ENCODE peak calls at places on chromosomes 13 and 19, in seven cellular contexts. A is Calu3, T is WTC11, F is mesothelial cell of epicardium, W is Caco-2, U is fibroblast of pulmonary artery, Q is foreskin fibroblast. D is an unnamed sample.

GRCh38 chr13:82661126-82661525 is 1221.1 kb downstream of the SLITRK1 start:
- DNase-seq in A (no peak), T (no peak), F (no peak), W (no peak), U (no peak), Q (no peak), D (no peak)

GRCh38 chr19:2477732-2478191 is 1.8 kb downstream of the GADD45B start:
- DNase-seq in A (no peak), T (no peak), F (no peak), W (no peak), U (peak), Q (no peak), D (peak)

GRCh38 chr19:7541481-7541824 is 5.9 kb downstream of the PNPLA6 start:
- DNase-seq in A (no peak), T (no peak), F (no peak), W (no peak), U (no peak), Q (no peak), D (no peak)

GRCh38 chr19:8305798-8306197 is 2.4 kb downstream of the CD320 start:
- DNase-seq in A (no peak), T (peak), F (peak), W (peak), U (no peak), Q (no peak), D (peak)

GRCh38 chr13:94305463-94305862 is 174.0 kb downstream of the DCT start:
- DNase-seq in A (no peak), T (no peak), F (no peak), W (no peak), U (peak), Q (peak), D (no peak)

GRCh38 chr13:41751277-41751676 is 209.6 kb downstream of the VWA8 start:
- DNase-seq in A (no peak), T (no peak), F (no peak), W (no peak), U (peak), Q (peak), D (no peak)

GRCh38 chr19:16265890-16266585 is 58.6 kb upstream of the KLF2 start:
- DNase-seq in A (no peak), T (no peak), F (no peak), W (no peak), U (no peak), Q (no peak), D (no peak)

GRCh38 chr19:53768401-53768800 is 55.7 kb downstream of the NLRP12 start:
- DNase-seq in A (no peak), T (no peak), F (no peak), W (no peak), U (no peak), Q (no peak), D (no peak)

GRCh38 chr19:49845433-49845832 is 5.5 kb upstream of the PTOV1 start:
- DNase-seq in A (no peak), T (no peak), F (no peak), W (no peak), U (no peak), Q (no peak), D (no peak)

GRCh38 chr13:113203507-113204377 is 4.7 kb downstream of the PCID2 start:
- DNase-seq in A (no peak), T (no peak), F (no peak), W (no peak), U (no peak), Q (no peak), D (no peak)

GRCh38 chr19:35346193-35347052 is 1.3 kb upstream of the FFAR1 start:
- DNase-seq in A (no peak), T (no peak), F (peak), W (peak), U (no peak), Q (no peak), D (peak)

GRCh38 chr19:3479819-3480215 is 508 bp downstream of the SMIM24 start:
- DNase-seq in A (no peak), T (peak), F (no peak), W (no peak), U (no peak), Q (no peak), D (peak)

GRCh38 chr19:10603084-10603872 is 16.2 kb upstream of the AP1M2 start:
- DNase-seq in A (no peak), T (peak), F (peak), W (no peak), U (no peak), Q (no peak), D (peak)

GRCh38 chr19:2624537-2625091 is 77.9 kb downstream of the GNG7 start:
- DNase-seq in A (no peak), T (peak), F (no peak), W (peak), U (no peak), Q (no peak), D (no peak)

GRCh38 chr13:49530452-49530851 is 34.7 kb downstream of the PHF11 start:
- DNase-seq in A (no peak), T (no peak), F (no peak), W (no peak), U (no peak), Q (no peak), D (no peak)

GRCh38 chr19:44884566-44884965 is 6.5 kb upstream of the TOMM40 start:
- DNase-seq in A (no peak), T (no peak), F (no peak), W (no peak), U (no peak), Q (no peak), D (no peak)

GRCh38 chr19:3855321-3855720 is 13.5 kb downstream of the ZFR2 start:
- DNase-seq in A (peak), T (no peak), F (no peak), W (no peak), U (no peak), Q (no peak), D (peak)

GRCh38 chr13:27960362-27961226 is 8.5 kb downstream of the CDX2 start:
- DNase-seq in A (peak), T (peak), F (no peak), W (peak), U (peak), Q (no peak), D (peak)
- TF ChIP-seq CTCF in A (peak), T (peak), F (peak), W (peak), U (peak), Q (no peak), D (peak)

DNA sequence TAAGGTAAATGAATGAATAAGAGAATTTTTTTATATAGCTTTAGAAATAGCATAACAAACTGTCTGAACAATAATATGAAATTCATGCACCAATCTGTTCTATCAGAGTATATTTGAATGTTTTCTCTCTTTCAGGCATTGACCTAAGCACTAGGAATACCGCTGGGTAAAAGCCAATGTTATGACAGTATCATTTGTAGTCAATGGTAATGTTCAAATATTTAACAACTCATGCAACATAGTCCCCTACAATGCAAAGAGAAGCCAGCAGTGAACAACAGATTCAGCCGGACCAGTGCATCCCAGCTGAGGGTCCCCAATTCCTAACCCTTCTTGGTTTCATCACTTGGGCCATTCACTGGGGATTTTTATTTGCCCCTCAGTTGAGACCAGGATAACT is 52.6 kb upstream of the MYCBP2 start:
- DNase-seq in A (no peak), T (no peak), F (no peak), W (no peak), U (no peak), Q (no peak), D (no peak)
- TF ChIP-seq CTCF in A (no peak), T (no peak), F (no peak), W (no peak), U (no peak), Q (no peak), D (no peak)

GRCh38 chr13:71677114-71677513 is 189.9 kb downstream of the DACH1 start:
- DNase-seq in A (no peak), T (no peak), F (no peak), W (no peak), U (no peak), Q (no peak), D (no peak)

GRCh38 chr13:71674776-71675352 is 192.1 kb downstream of the DACH1 start:
- DNase-seq in A (no peak), T (peak), F (no peak), W (no peak), U (no peak), Q (no peak), D (no peak)

DNA sequence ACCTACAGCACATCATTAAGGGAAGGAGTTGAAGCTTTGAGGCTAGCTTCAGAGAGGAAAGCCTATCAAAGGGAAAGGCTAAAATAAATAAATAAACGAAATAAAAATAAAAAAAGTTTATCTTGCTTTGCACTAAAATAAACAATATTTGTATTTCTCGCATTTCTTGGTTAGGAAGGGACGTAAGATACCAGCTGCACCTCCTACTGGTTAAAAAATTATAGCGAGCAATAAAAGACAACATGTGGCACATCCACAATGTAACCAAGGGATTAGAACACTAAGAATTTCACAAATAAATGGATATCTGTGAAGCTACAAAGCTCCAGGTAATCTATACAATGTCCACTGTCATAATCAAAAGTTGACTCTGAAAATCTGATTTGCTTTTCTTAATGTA is 194.5 kb downstream of the DACH1 start:
- DNase-seq in A (no peak), T (no peak), F (no peak), W (no peak), U (peak), Q (no peak), D (no peak)
- TF ChIP-seq CTCF in A (no peak), T (no peak), F (no peak), W (peak), U (peak), Q (no peak), D (no peak)

GRCh38 chr13:62092949-62093348 is 677.3 kb upstream of the PCDH20 start:
- DNase-seq in A (no peak), T (no peak), F (no peak), W (no peak), U (no peak), Q (no peak), D (no peak)

GRCh38 chr13:62093984-62094383 is 678.3 kb upstream of the PCDH20 start:
- DNase-seq in A (no peak), T (no peak), F (no peak), W (no peak), U (no peak), Q (no peak), D (no peak)

GRCh38 chr13:62092536-62092935 is 676.9 kb upstream of the PCDH20 start:
- DNase-seq in A (no peak), T (no peak), F (no peak), W (no peak), U (no peak), Q (no peak), D (no peak)

GRCh38 chr13:62096652-62097051 is 681.0 kb upstream of the PCDH20 start:
- DNase-seq in A (no peak), T (no peak), F (no peak), W (no peak), U (no peak), Q (no peak), D (no peak)

DNA sequence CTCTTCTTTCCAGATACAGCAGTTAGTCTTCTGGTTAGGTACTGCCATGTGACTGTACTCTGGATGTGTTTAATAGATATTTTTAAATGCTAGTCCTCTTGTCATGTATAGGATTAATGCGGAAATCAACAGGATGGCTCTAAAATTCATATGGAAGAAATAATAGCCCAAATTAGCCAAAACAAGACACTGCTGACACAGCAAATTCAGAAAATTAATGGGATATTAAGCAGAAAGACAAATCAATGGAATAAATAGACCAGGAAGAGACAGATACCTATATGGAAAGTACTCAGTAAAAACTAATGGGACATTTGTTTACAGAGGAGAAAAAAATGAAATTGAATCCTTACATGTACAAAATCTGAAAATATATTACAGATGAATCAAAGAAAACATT is 679.3 kb upstream of the PCDH20 start:
- DNase-seq in A (no peak), T (no peak), F (no peak), W (no peak), U (no peak), Q (no peak), D (no peak)
- TF ChIP-seq CTCF in A (no peak), T (no peak), F (no peak), W (no peak), U (no peak), Q (no peak), D (no peak)

GRCh38 chr13:68696907-68697306 is 1410.7 kb upstream of the ATXN8OS start:
- DNase-seq in A (no peak), T (no peak), F (no peak), W (no peak), U (no peak), Q (no peak), D (no peak)

GRCh38 chr13:68692049-68692448 is 1415.6 kb upstream of the ATXN8OS start:
- DNase-seq in A (no peak), T (no peak), F (no peak), W (no peak), U (no peak), Q (no peak), D (no peak)

GRCh38 chr13:68697551-68697950 is 1410.1 kb upstream of the ATXN8OS start:
- DNase-seq in A (no peak), T (no peak), F (no peak), W (no peak), U (no peak), Q (no peak), D (no peak)
- TF ChIP-seq CTCF in A (no peak), T (no peak), F (no peak), W (no peak), U (no peak), Q (no peak), D (no peak)

DNA sequence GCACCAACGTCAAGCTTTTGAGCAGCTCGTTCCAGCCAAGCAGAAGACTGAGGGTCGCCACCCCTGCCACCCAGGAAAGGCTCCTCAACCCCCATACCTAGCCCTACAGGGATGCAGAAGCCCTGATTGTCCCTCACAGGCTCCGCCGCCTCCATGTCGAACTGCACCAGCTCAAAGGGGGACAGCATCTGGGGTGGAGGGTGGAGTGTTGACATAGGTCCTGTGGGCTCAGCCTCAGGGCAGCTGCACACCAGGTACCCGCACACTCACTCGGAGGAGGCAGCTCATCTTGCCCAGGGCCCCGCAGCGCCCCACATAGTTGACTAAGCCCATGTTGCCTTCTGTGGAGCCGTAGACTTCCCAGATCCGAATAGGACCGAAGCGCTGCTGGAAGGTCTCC is 11.6 kb downstream of the SLC27A5 start:
- DNase-seq in A (no peak), T (no peak), F (no peak), W (no peak), U (no peak), Q (no peak), D (no peak)
- TF ChIP-seq CTCF in A (no peak), T (no peak), F (no peak), W (no peak), U (no peak), Q (no peak), D (no peak)

DNA sequence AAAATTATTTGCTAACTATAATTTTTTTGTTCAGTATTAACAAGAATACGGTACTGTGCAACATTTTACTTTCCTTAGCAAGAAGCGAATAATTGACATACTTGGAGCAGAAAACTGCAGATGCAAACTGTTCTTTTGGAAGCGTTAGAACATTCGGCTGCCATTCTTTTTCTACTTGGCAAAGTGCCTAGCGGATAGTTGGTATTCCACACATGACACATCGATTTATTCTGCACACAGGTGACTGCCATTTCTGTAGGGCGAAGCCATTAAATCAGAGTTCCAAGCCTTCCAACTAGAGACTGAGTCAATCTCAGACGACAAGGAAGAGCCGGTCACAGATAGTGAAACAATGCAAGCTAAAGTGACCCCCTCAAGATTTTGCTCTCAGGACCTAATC is 117.4 kb downstream of the TRPC4 start:
- DNase-seq in A (no peak), T (no peak), F (no peak), W (no peak), U (no peak), Q (no peak), D (no peak)
- TF ChIP-seq CTCF in A (no peak), T (no peak), F (no peak), W (no peak), U (no peak), Q (no peak), D (no peak)

GRCh38 chr13:72221276-72221962 is 354.4 kb upstream of the DACH1 start:
- DNase-seq in A (peak), T (peak), F (peak), W (peak), U (peak), Q (no peak), D (peak)
- TF ChIP-seq CTCF in A (no peak), T (peak), F (peak), W (peak), U (peak), Q (peak), D (peak)

GRCh38 chr19:36687214-36688056 is at the start of gene ZNF567:
- DNase-seq in A (peak), T (peak), F (peak), W (peak), U (peak), Q (peak), D (peak)
- TF ChIP-seq CTCF in A (no peak), T (no peak), F (no peak), W (no peak), U (no peak), Q (no peak), D (no peak)

D was measured in colonic mucosa.